ENCODE peak calls at places on chromosomes 3 and 15, in ten cellular contexts. One of them, this sample, is unnamed.

GRCh38 chr3:111924283-111924682 is 54.5 kb upstream of the ABHD10 start:
- DNase-seq in mesenteric fat pad: no peak
- DNase-seq in EL: no peak
- DNase-seq in memory B cell: no peak
- DNase-seq in caudate nucleus: no peak
- DNase-seq in SHP77 treated with DMSO at 0.1 percent for 48 hours: peak; percentile 89
- DNase-seq in midbrain: no peak
- DNase-seq in Kasumi-1: no peak
- DNase-seq in stimulated activated CD8-positive, alpha-beta memory T cell treated with anti-CD3 and anti-CD28 coated beads, Interleukin-4, amount 100 ng/mL, for 24 hours: no peak
- DNase-seq in GM13976: no peak
- DNase-seq in this sample: no peak

GRCh38 chr3:137761099-137761562 is 3.0 kb upstream of the SOX14 start:
- DNase-seq in mesenteric fat pad: no peak
- DNase-seq in EL: no peak
- DNase-seq in memory B cell: no peak
- DNase-seq in caudate nucleus: no peak
- DNase-seq in SHP77 treated with DMSO at 0.1 percent for 48 hours: no peak
- DNase-seq in midbrain: no peak
- DNase-seq in Kasumi-1: no peak
- DNase-seq in stimulated activated CD8-positive, alpha-beta memory T cell treated with anti-CD3 and anti-CD28 coated beads, Interleukin-4, amount 100 ng/mL, for 24 hours: no peak
- DNase-seq in GM13976: peak; percentile 16
- DNase-seq in this sample: no peak

GRCh38 chr15:45855907-45856579 is 221.2 kb downstream of the SQOR start:
- DNase-seq in mesenteric fat pad: no peak
- DNase-seq in EL: peak; percentile 2
- DNase-seq in memory B cell: no peak
- DNase-seq in caudate nucleus: no peak
- DNase-seq in SHP77 treated with DMSO at 0.1 percent for 48 hours: no peak
- DNase-seq in midbrain: no peak
- DNase-seq in Kasumi-1: no peak
- DNase-seq in stimulated activated CD8-positive, alpha-beta memory T cell treated with anti-CD3 and anti-CD28 coated beads, Interleukin-4, amount 100 ng/mL, for 24 hours: no peak
- DNase-seq in GM13976: no peak
- DNase-seq in this sample: no peak

GRCh38 chr15:64678126-64678819 is 97.1 kb downstream of the RBPMS2 start:
- DNase-seq in mesenteric fat pad: no peak
- DNase-seq in EL: peak; percentile 37
- DNase-seq in memory B cell: no peak
- DNase-seq in caudate nucleus: no peak
- DNase-seq in SHP77 treated with DMSO at 0.1 percent for 48 hours: no peak
- DNase-seq in midbrain: no peak
- DNase-seq in Kasumi-1: no peak
- DNase-seq in stimulated activated CD8-positive, alpha-beta memory T cell treated with anti-CD3 and anti-CD28 coated beads, Interleukin-4, amount 100 ng/mL, for 24 hours: no peak
- DNase-seq in GM13976: no peak
- DNase-seq in this sample: no peak

GRCh38 chr3:58117561-58118305 is 93.0 kb downstream of the DNASE1L3 start:
- DNase-seq in mesenteric fat pad: no peak
- DNase-seq in EL: peak; percentile 13
- DNase-seq in memory B cell: no peak
- DNase-seq in caudate nucleus: no peak
- DNase-seq in SHP77 treated with DMSO at 0.1 percent for 48 hours: no peak
- DNase-seq in midbrain: no peak
- DNase-seq in Kasumi-1: no peak
- DNase-seq in stimulated activated CD8-positive, alpha-beta memory T cell treated with anti-CD3 and anti-CD28 coated beads, Interleukin-4, amount 100 ng/mL, for 24 hours: no peak
- DNase-seq in GM13976: no peak
- DNase-seq in this sample: no peak

GRCh38 chr3:39398700-39399099 is 7.8 kb upstream of the RPSA start:
- DNase-seq in mesenteric fat pad: no peak
- DNase-seq in EL: no peak
- DNase-seq in memory B cell: no peak
- DNase-seq in caudate nucleus: no peak
- DNase-seq in SHP77 treated with DMSO at 0.1 percent for 48 hours: no peak
- DNase-seq in midbrain: no peak
- DNase-seq in Kasumi-1: no peak
- DNase-seq in stimulated activated CD8-positive, alpha-beta memory T cell treated with anti-CD3 and anti-CD28 coated beads, Interleukin-4, amount 100 ng/mL, for 24 hours: no peak
- DNase-seq in GM13976: no peak
- DNase-seq in this sample: no peak

GRCh38 chr15:73683624-73684536 is at the start of gene CD276:
- DNase-seq in mesenteric fat pad: no peak
- DNase-seq in EL: peak; percentile 76
- DNase-seq in memory B cell: no peak
- DNase-seq in caudate nucleus: no peak
- DNase-seq in SHP77 treated with DMSO at 0.1 percent for 48 hours: no peak
- DNase-seq in midbrain: peak; percentile 67
- DNase-seq in Kasumi-1: no peak
- DNase-seq in stimulated activated CD8-positive, alpha-beta memory T cell treated with anti-CD3 and anti-CD28 coated beads, Interleukin-4, amount 100 ng/mL, for 24 hours: no peak
- DNase-seq in GM13976: peak; percentile 85
- DNase-seq in this sample: peak; percentile 80

GRCh38 chr3:170154569-170155143 is 26.9 kb downstream of the PHC3 start:
- DNase-seq in mesenteric fat pad: no peak
- DNase-seq in EL: no peak
- DNase-seq in memory B cell: peak; percentile 28
- DNase-seq in caudate nucleus: no peak
- DNase-seq in SHP77 treated with DMSO at 0.1 percent for 48 hours: no peak
- DNase-seq in midbrain: no peak
- DNase-seq in Kasumi-1: peak; percentile 81
- DNase-seq in stimulated activated CD8-positive, alpha-beta memory T cell treated with anti-CD3 and anti-CD28 coated beads, Interleukin-4, amount 100 ng/mL, for 24 hours: no peak
- DNase-seq in GM13976: peak; percentile 72
- DNase-seq in this sample: no peak

GRCh38 chr3:139534992-139535879 is 4.3 kb downstream of the RBP1 start:
- DNase-seq in mesenteric fat pad: no peak
- DNase-seq in EL: no peak
- DNase-seq in memory B cell: no peak
- DNase-seq in caudate nucleus: no peak
- DNase-seq in SHP77 treated with DMSO at 0.1 percent for 48 hours: no peak
- DNase-seq in midbrain: peak; percentile 73
- DNase-seq in Kasumi-1: no peak
- DNase-seq in stimulated activated CD8-positive, alpha-beta memory T cell treated with anti-CD3 and anti-CD28 coated beads, Interleukin-4, amount 100 ng/mL, for 24 hours: no peak
- DNase-seq in GM13976: no peak
- DNase-seq in this sample: no peak

GRCh38 chr3:38649500-38650247 is at the start of gene SCN5A:
- DNase-seq in mesenteric fat pad: peak; percentile 89
- DNase-seq in EL: peak; percentile 39
- DNase-seq in memory B cell: no peak
- DNase-seq in caudate nucleus: no peak
- DNase-seq in SHP77 treated with DMSO at 0.1 percent for 48 hours: no peak
- DNase-seq in midbrain: no peak
- DNase-seq in Kasumi-1: peak; percentile 29
- DNase-seq in stimulated activated CD8-positive, alpha-beta memory T cell treated with anti-CD3 and anti-CD28 coated beads, Interleukin-4, amount 100 ng/mL, for 24 hours: peak; percentile 38
- DNase-seq in GM13976: peak; percentile 85
- DNase-seq in this sample: no peak